ENCODE peak calls at places on chromosomes 16 and 17, in five cellular contexts. One of them, this sample, is unnamed.

GRCh38 chr16:82037666-82038065 is 2.6 kb downstream of the HSD17B2 start:
- DNase-seq in esophagus squamous epithelium: no peak
- DNase-seq in tibial artery: no peak
- DNase-seq in A549: no peak
- DNase-seq in progenitor cell of endocrine pancreas: no peak
- DNase-seq in this sample: no peak

GRCh38 chr17:49497147-49498036 is 2.3 kb downstream of the NGFR start:
- DNase-seq in esophagus squamous epithelium: no peak
- DNase-seq in tibial artery: peak
- DNase-seq in A549: no peak
- DNase-seq in progenitor cell of endocrine pancreas: peak
- DNase-seq in this sample: peak

GRCh38 chr17:15121426-15121825 is 143.7 kb downstream of the PMP22 start:
- DNase-seq in esophagus squamous epithelium: no peak
- DNase-seq in tibial artery: no peak
- DNase-seq in A549: no peak
- DNase-seq in progenitor cell of endocrine pancreas: no peak
- DNase-seq in this sample: no peak

GRCh38 chr17:71260366-71260765 is 860.5 kb upstream of the SOX9 start:
- DNase-seq in esophagus squamous epithelium: no peak
- DNase-seq in tibial artery: no peak
- DNase-seq in A549: no peak
- DNase-seq in progenitor cell of endocrine pancreas: no peak
- DNase-seq in this sample: no peak

GRCh38 chr17:50110591-50111349 is 15.6 kb downstream of the PDK2 start:
- DNase-seq in esophagus squamous epithelium: no peak
- DNase-seq in tibial artery: peak
- DNase-seq in A549: no peak
- DNase-seq in progenitor cell of endocrine pancreas: no peak
- DNase-seq in this sample: no peak

GRCh38 chr16:67244387-67245188 is 2.7 kb downstream of the FHOD1 start:
- DNase-seq in esophagus squamous epithelium: peak
- DNase-seq in tibial artery: peak
- DNase-seq in A549: peak
- DNase-seq in progenitor cell of endocrine pancreas: no peak
- DNase-seq in this sample: no peak

GRCh38 chr17:48542956-48543853 is 1.7 kb downstream of the HOXB2 start:
- DNase-seq in esophagus squamous epithelium: no peak
- DNase-seq in tibial artery: no peak
- DNase-seq in A549: peak
- DNase-seq in progenitor cell of endocrine pancreas: peak
- DNase-seq in this sample: no peak

GRCh38 chr17:56629450-56630187 is 36.1 kb downstream of the NOG start:
- DNase-seq in esophagus squamous epithelium: no peak
- DNase-seq in tibial artery: no peak
- DNase-seq in A549: peak
- DNase-seq in progenitor cell of endocrine pancreas: no peak
- DNase-seq in this sample: peak

GRCh38 chr16:21302898-21303528 is 24.9 kb upstream of the CRYM start:
- DNase-seq in esophagus squamous epithelium: no peak
- DNase-seq in tibial artery: no peak
- DNase-seq in A549: peak
- DNase-seq in progenitor cell of endocrine pancreas: no peak
- DNase-seq in this sample: no peak

GRCh38 chr16:24721830-24722238 is 7.6 kb upstream of the TNRC6A start:
- DNase-seq in esophagus squamous epithelium: no peak
- DNase-seq in tibial artery: no peak
- DNase-seq in A549: no peak
- DNase-seq in progenitor cell of endocrine pancreas: no peak
- DNase-seq in this sample: no peak

GRCh38 chr16:74601131-74601871 is 5.6 kb downstream of the GLG1 start:
- DNase-seq in esophagus squamous epithelium: no peak
- DNase-seq in tibial artery: peak
- DNase-seq in A549: no peak
- DNase-seq in progenitor cell of endocrine pancreas: no peak
- DNase-seq in this sample: no peak

GRCh38 chr17:38897671-38898290 is 27.6 kb upstream of the LASP1NB start:
- DNase-seq in esophagus squamous epithelium: no peak
- DNase-seq in tibial artery: no peak
- DNase-seq in A549: no peak
- DNase-seq in progenitor cell of endocrine pancreas: no peak
- DNase-seq in this sample: no peak

GRCh38 chr17:36629970-36630369 is 28.6 kb downstream of the MRM1 start:
- DNase-seq in esophagus squamous epithelium: no peak
- DNase-seq in tibial artery: no peak
- DNase-seq in A549: no peak
- DNase-seq in progenitor cell of endocrine pancreas: no peak
- DNase-seq in this sample: no peak

GRCh38 chr16:89187337-89188063 is 12.8 kb downstream of the SLC22A31 start:
- DNase-seq in esophagus squamous epithelium: no peak
- DNase-seq in tibial artery: no peak
- DNase-seq in A549: peak
- DNase-seq in progenitor cell of endocrine pancreas: peak
- DNase-seq in this sample: peak

GRCh38 chr17:11244781-11245180 is 3.8 kb downstream of the SHISA6 start:
- DNase-seq in esophagus squamous epithelium: no peak
- DNase-seq in tibial artery: no peak
- DNase-seq in A549: no peak
- DNase-seq in progenitor cell of endocrine pancreas: no peak
- DNase-seq in this sample: no peak

GRCh38 chr17:41740506-41740905 is 6.1 kb upstream of the HAP1 start:
- DNase-seq in esophagus squamous epithelium: no peak
- DNase-seq in tibial artery: no peak
- DNase-seq in A549: no peak
- DNase-seq in progenitor cell of endocrine pancreas: no peak
- DNase-seq in this sample: no peak

GRCh38 chr16:23061669-23062068 is 87.6 kb downstream of the USP31 start:
- DNase-seq in esophagus squamous epithelium: no peak
- DNase-seq in tibial artery: no peak
- DNase-seq in A549: no peak
- DNase-seq in progenitor cell of endocrine pancreas: no peak
- DNase-seq in this sample: no peak

GRCh38 chr17:49879505-49879904 is 31.6 kb upstream of the TAC4 start:
- DNase-seq in esophagus squamous epithelium: no peak
- DNase-seq in tibial artery: no peak
- DNase-seq in A549: no peak
- DNase-seq in progenitor cell of endocrine pancreas: no peak
- DNase-seq in this sample: no peak

GRCh38 chr16:29694384-29695195 is 15.6 kb downstream of the QPRT start:
- DNase-seq in esophagus squamous epithelium: no peak
- DNase-seq in tibial artery: peak
- DNase-seq in A549: no peak
- DNase-seq in progenitor cell of endocrine pancreas: no peak
- DNase-seq in this sample: no peak

GRCh38 chr16:53043462-53043861 is 9.2 kb downstream of the CHD9NB start:
- DNase-seq in esophagus squamous epithelium: no peak
- DNase-seq in tibial artery: no peak
- DNase-seq in A549: no peak
- DNase-seq in progenitor cell of endocrine pancreas: no peak
- DNase-seq in this sample: no peak

GRCh38 chr17:78236362-78237127 is 5.1 kb downstream of the TMEM235 start:
- DNase-seq in esophagus squamous epithelium: no peak
- DNase-seq in tibial artery: no peak
- DNase-seq in A549: no peak
- DNase-seq in progenitor cell of endocrine pancreas: no peak
- DNase-seq in this sample: no peak

GRCh38 chr17:21548236-21548635 is 144.1 kb upstream of the KCNJ18 start:
- DNase-seq in esophagus squamous epithelium: no peak
- DNase-seq in tibial artery: no peak
- DNase-seq in A549: no peak
- DNase-seq in progenitor cell of endocrine pancreas: no peak
- DNase-seq in this sample: no peak

GRCh38 chr16:3028716-3029319 is 5.0 kb downstream of the THOC6 start:
- DNase-seq in esophagus squamous epithelium: no peak
- DNase-seq in tibial artery: no peak
- DNase-seq in A549: no peak
- DNase-seq in progenitor cell of endocrine pancreas: no peak
- DNase-seq in this sample: no peak

GRCh38 chr16:3029499-3030127 is 5.8 kb downstream of the THOC6 start:
- DNase-seq in esophagus squamous epithelium: no peak
- DNase-seq in tibial artery: no peak
- DNase-seq in A549: no peak
- DNase-seq in progenitor cell of endocrine pancreas: no peak
- DNase-seq in this sample: no peak

GRCh38 chr16:3026609-3027487 is 3.0 kb downstream of the THOC6 start:
- DNase-seq in esophagus squamous epithelium: no peak
- DNase-seq in tibial artery: no peak
- DNase-seq in A549: no peak
- DNase-seq in progenitor cell of endocrine pancreas: no peak
- DNase-seq in this sample: no peak

GRCh38 chr16:3027488-3027795 is 3.6 kb downstream of the THOC6 start:
- DNase-seq in esophagus squamous epithelium: no peak
- DNase-seq in tibial artery: no peak
- DNase-seq in A549: no peak
- DNase-seq in progenitor cell of endocrine pancreas: no peak
- DNase-seq in this sample: no peak

DNA sequence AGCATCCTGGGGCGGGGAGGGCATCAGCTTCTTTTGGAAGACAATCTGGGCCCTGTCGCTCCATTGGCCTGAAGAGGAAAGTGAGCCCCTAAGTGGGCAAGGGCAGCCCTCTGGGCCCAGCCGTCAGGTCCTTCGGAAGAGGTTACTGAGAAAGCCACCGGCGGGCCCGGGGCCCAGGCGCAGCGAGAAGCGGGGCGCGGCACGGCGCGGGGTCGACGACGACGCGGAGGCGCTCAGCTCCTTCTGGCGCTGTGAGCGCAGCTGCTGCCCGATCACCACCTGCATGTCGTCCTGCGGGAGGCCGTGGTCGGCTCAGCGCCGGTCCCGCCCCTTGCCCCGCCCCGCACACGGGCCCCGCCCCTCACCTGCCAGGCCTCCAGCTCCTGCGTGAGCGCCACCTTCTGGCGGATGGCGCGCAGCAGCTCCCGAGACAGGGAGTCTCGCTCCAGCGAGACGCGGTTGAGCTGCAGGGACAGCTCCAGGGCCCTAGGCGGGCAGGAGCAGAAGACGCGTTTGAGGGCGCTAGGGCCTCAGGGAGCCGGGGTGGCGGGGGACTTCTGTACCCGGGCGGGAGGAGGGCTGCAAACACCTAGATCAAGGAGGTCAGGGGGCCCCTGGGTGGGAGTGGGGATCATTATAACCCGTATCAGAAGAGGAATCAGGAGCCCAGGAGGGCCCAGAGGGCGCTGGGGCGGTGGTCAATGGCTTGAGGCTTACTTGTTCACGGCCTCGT is 4.3 kb downstream of the THOC6 start:
- DNase-seq in esophagus squamous epithelium: no peak
- DNase-seq in tibial artery: peak
- DNase-seq in A549: peak
- DNase-seq in progenitor cell of endocrine pancreas: peak
- DNase-seq in this sample: peak
- TF ChIP-seq CTCF in esophagus squamous epithelium: peak
- TF ChIP-seq CTCF in tibial artery: peak
- TF ChIP-seq CTCF in A549: peak
- TF ChIP-seq CTCF in progenitor cell of endocrine pancreas: peak
- TF ChIP-seq CTCF in this sample: peak

DNA sequence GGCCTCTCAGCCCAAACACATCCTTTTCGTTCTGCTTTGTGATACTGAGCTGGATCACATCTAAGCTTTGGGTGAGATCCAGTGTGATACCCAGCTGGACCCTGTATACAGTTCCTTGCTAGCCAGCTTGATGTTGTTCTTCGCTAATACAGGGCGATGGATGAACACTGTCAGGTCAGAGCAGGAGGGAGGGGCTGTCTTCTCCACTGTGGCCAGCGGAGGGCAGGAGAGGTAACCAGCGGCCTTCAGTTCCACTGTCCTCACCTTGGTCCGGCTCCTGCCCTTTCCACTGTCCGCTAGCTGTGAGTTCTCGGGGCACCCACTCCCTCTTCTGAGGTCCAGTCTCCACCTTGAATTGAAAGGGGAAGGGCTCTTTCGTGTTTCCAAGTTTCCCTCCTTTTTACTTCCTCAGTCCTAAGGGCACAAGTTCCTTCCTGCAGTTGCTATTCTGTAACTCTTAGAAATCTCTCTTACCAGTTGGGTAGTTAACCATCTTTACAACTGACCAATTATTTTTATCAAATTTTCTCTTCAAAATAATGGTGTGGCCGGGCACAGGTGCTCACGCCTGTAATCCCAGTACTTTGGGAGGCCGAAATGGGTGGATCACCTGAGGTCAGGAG is 3.0 kb upstream of the ZNF213 start:
- DNase-seq in esophagus squamous epithelium: no peak
- DNase-seq in tibial artery: no peak
- DNase-seq in A549: peak
- DNase-seq in progenitor cell of endocrine pancreas: no peak
- DNase-seq in this sample: peak
- TF ChIP-seq CTCF in esophagus squamous epithelium: no peak
- TF ChIP-seq CTCF in tibial artery: no peak
- TF ChIP-seq CTCF in A549: peak
- TF ChIP-seq CTCF in progenitor cell of endocrine pancreas: peak
- TF ChIP-seq CTCF in this sample: peak

GRCh38 chr17:2481760-2482159 is 29.9 kb downstream of the METTL16 start:
- DNase-seq in esophagus squamous epithelium: no peak
- DNase-seq in tibial artery: no peak
- DNase-seq in A549: no peak
- DNase-seq in progenitor cell of endocrine pancreas: no peak
- DNase-seq in this sample: no peak
- TF ChIP-seq CTCF in esophagus squamous epithelium: no peak
- TF ChIP-seq CTCF in tibial artery: no peak
- TF ChIP-seq CTCF in A549: no peak
- TF ChIP-seq CTCF in progenitor cell of endocrine pancreas: no peak
- TF ChIP-seq CTCF in this sample: no peak

DNA sequence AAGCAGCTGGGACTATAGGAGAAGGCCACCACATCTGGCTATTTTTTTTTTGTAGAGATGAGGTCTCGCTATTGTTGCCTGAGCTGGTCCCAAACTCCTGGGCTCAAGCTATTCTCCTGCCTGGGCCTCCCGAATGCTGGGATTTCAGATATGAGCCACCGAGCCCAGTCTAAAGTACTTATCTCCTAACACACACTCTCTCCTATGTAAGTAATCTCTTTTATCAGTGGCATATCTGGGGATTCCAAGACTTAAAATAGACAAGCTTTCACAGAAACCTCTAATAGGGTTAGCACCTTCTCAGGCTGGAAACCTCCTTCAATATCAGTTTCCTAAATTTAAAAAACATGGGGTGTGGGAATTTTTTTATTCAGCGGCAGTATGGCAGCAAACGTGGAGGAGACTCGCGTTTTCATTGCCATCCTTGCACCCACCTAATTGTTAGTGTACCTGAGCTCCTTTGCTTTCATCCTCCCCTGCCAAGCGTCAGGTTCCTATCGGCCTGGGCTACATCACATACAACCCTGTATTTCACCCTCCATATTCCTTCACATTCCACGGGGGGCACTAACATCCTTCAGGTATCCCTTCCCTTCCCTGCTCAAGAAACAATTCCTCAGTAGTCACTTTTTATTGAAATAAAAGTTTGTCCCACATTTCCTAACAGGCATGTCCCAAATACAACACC is 1.1 kb downstream of the EZH1 start:
- DNase-seq in esophagus squamous epithelium: no peak
- DNase-seq in tibial artery: no peak
- DNase-seq in A549: no peak
- DNase-seq in progenitor cell of endocrine pancreas: no peak
- DNase-seq in this sample: no peak
- TF ChIP-seq CTCF in esophagus squamous epithelium: no peak
- TF ChIP-seq CTCF in tibial artery: no peak
- TF ChIP-seq CTCF in A549: no peak
- TF ChIP-seq CTCF in progenitor cell of endocrine pancreas: peak
- TF ChIP-seq CTCF in this sample: peak

This sample was measured in neural crest cell.